ENCODE peak calls at places on chromosomes 12 and 14, in six cellular contexts. K, N, S, W, I and L are unnamed samples.

GRCh38 chr12:95473440-95473946 is 459 bp upstream of the METAP2 start:
- DNase-seq in K (peak; percentile 28), N (peak; percentile 10), I (no peak), S (no peak), W (peak; percentile 13), L (peak; percentile 53)

GRCh38 chr12:121789800-121790748 is 3.4 kb downstream of the RHOF start:
- DNase-seq in W (peak; percentile 70), K (no peak), N (no peak), I (no peak), S (peak; percentile 86), L (no peak)

GRCh38 chr14:57486767-57487379 is 6.8 kb downstream of the CCDC198 start:
- DNase-seq in W (no peak), N (peak; percentile 11), I (peak; percentile 13), S (no peak), K (peak; percentile 25), L (peak; percentile 52)

GRCh38 chr14:29906256-29906885 is 21.3 kb downstream of the PRKD1 start:
- DNase-seq in S (peak; percentile 40), I (no peak), W (no peak), K (no peak), N (no peak), L (peak; percentile 91)

GRCh38 chr12:9907769-9908168 is 24.4 kb downstream of the CLEC2A start:
- DNase-seq in I (no peak), W (no peak), K (no peak), S (no peak), N (no peak), L (no peak)

GRCh38 chr14:31508140-31508539 is 20.3 kb upstream of the GPR33 start:
- DNase-seq in W (no peak), S (no peak), I (no peak), K (no peak), N (no peak), L (no peak)

GRCh38 chr14:95727084-95727700 is 13.3 kb upstream of the TCL1A start:
- DNase-seq in S (no peak), K (no peak), N (no peak), I (no peak), W (no peak), L (no peak)

GRCh38 chr12:95463019-95463418 is 10.9 kb upstream of the METAP2 start:
- DNase-seq in W (no peak), K (no peak), N (no peak), S (no peak), I (no peak), L (no peak)

GRCh38 chr14:36134026-36134425 is 42.5 kb downstream of the PTCSC3 start:
- DNase-seq in S (no peak), I (no peak), W (no peak), N (no peak), K (peak; percentile 1), L (no peak)
- TF ChIP-seq CTCF in S (no peak), I (no peak), W (no peak), N (no peak), K (no peak), L (no peak)

GRCh38 chr12:51449569-51450246 is 25.1 kb downstream of the SLC4A8 start:
- DNase-seq in N (no peak), S (no peak), I (no peak), K (no peak), W (no peak), L (no peak)
- H3K4me3 ChIP-seq in N (no peak overlapping the region), S (no peak overlapping the region), I (no peak overlapping the region), K (no peak overlapping the region), W (no peak overlapping the region), L (no peak overlapping the region)

GRCh38 chr14:105376521-105377440 is 21.6 kb upstream of the TEX22 start:
- DNase-seq in N (no peak), W (no peak), S (no peak), I (no peak), K (no peak), L (no peak)
- TF ChIP-seq CTCF in N (no peak), W (peak; percentile 5), S (no peak), I (no peak), K (no peak), L (no peak)

GRCh38 chr12:46388427-46388992 is 15.9 kb upstream of the SLC38A2 start:
- DNase-seq in K (no peak), W (peak; percentile 75), I (no peak), N (no peak), S (no peak), L (no peak)
- H3K4me3 ChIP-seq in K (no peak overlapping the region), W (peak overlapping the region; percentile 37), I (no peak overlapping the region), N (no peak overlapping the region), S (no peak overlapping the region), L (no peak overlapping the region)

DNA sequence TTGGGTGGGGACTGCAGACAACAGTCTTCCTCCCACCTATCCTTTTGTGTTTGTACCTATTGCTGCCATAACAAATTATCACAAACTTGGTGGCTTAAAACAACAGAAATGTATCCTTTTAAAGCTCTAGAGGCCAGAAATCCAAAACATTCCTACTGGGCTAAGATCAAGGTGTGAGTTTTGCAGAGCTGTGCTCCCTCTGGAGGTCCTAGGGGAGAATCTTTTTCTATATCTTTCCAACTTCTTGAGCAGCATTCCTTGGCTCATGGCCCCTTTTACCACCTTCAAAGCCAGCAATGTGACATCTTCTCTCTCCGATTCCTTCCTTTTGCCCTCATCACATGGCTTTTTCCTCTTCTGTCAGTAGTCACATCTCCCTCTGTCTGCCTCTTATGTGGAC is 190.6 kb downstream of the TTC8 start:
- DNase-seq in I (no peak), K (no peak), W (no peak), S (no peak), N (no peak), L (no peak)
- TF ChIP-seq CTCF in I (peak; percentile 26), K (peak; percentile 54), W (no peak), S (no peak), N (no peak), L (peak; percentile 25)

GRCh38 chr12:120242971-120243699 is 22.4 kb downstream of the PXN start:
- DNase-seq in I (no peak), S (no peak), N (peak; percentile 78), W (no peak), K (no peak), L (no peak)

GRCh38 chr12:120247621-120248030 is 17.9 kb downstream of the PXN start:
- DNase-seq in I (no peak), W (no peak), S (no peak), K (peak; percentile 70), N (no peak), L (no peak)

GRCh38 chr12:120249266-120249874 is 16.2 kb downstream of the PXN start:
- DNase-seq in N (no peak), S (no peak), I (no peak), W (no peak), K (no peak), L (no peak)

GRCh38 chr12:120249875-120250795 is 15.4 kb downstream of the PXN start:
- DNase-seq in W (no peak), K (no peak), S (peak; percentile 41), N (no peak), I (no peak), L (no peak)

GRCh38 chr12:120247183-120247582 is 18.3 kb downstream of the PXN start:
- DNase-seq in W (no peak), N (no peak), S (no peak), K (no peak), I (no peak), L (no peak)
- H3K4me3 ChIP-seq in W (no peak overlapping the region), N (no peak overlapping the region), S (no peak overlapping the region), K (no peak overlapping the region), I (no peak overlapping the region), L (no peak overlapping the region)